ENCODE peak calls at places on chromosomes 5 and 9, in four cellular contexts. U is HEK293T, R is HepG2, F is K562. V is an unnamed sample.

GRCh38 chr5:181160144-181160754 is 12.9 kb downstream of the OR2V2 start:
- DNase-seq in U (peak), R (no peak), F (peak), V (peak)

GRCh38 chr5:55226027-55226933 is 835 bp downstream of the MCIDAS start:
- DNase-seq in U (peak), R (peak), F (peak), V (peak)

GRCh38 chr5:136043551-136043950 is 14.8 kb downstream of the TGFBI start:
- DNase-seq in U (no peak), R (no peak), F (no peak), V (no peak)

GRCh38 chr5:156237361-156237760 is 89.6 kb upstream of the SGCD start:
- DNase-seq in U (no peak), R (no peak), F (no peak), V (no peak)

GRCh38 chr5:83000922-83001321 is 76.3 kb downstream of the TMEM167A start:
- DNase-seq in U (no peak), R (no peak), F (no peak), V (no peak)

GRCh38 chr9:137411670-137412380 is 11.1 kb downstream of the EXD3 start:
- DNase-seq in U (no peak), R (no peak), F (peak), V (no peak)

GRCh38 chr5:138369249-138369648 is 16.8 kb downstream of the KDM3B start:
- DNase-seq in U (no peak), R (no peak), F (no peak), V (no peak)

GRCh38 chr9:94649100-94649855 is 10.0 kb upstream of the FBP1 start:
- DNase-seq in U (no peak), R (no peak), F (no peak), V (no peak)

GRCh38 chr5:158979749-158980521 is 119.8 kb downstream of the EBF1 start:
- DNase-seq in U (no peak), R (no peak), F (no peak), V (no peak)

GRCh38 chr9:95876595-95876994 is 1.1 kb downstream of the ERCC6L2 start:
- DNase-seq in U (no peak), R (peak), F (peak), V (no peak)

GRCh38 chr9:121699271-121700164 is 48.1 kb downstream of the DAB2IP start:
- DNase-seq in U (no peak), R (no peak), F (no peak), V (peak)

DNA sequence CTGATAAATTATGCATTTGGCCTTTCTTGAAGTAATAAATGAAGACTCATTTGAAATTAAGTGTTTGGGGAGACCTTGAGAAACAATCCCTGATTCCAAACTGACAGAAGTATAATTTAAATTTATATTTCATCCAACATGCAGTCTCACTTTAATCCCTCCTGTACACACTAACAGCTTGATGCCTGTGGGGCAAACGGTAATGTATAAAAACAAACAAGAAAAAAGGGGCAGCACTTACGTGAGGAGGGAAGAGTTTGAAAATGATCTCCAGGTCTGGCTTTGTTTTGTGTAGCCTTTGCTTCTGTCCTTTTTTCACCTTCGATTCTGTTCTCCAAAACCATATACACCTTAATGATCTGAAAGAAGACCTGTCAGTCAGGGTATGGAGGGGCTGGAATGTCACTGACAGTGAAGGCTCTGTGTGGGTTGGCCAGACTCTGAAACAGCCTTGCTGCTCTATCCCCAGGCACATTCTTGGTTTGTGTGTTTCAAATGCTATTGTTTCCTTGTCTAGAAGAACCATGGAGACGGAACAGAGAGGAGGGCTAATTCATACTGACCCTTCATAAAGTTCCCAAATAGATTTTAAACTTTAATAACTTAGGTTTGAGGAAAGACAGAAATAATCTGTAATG is 338.2 kb upstream of the WWC1 start:
- DNase-seq in U (no peak), R (no peak), F (no peak), V (no peak)
- TF ChIP-seq ELF4 in U (no peak), R (no peak), F (no peak), V (no peak)

GRCh38 chr5:178590924-178591423 is 781 bp upstream of the COL23A1 start:
- DNase-seq in U (no peak), R (no peak), F (no peak), V (no peak)

GRCh38 chr5:178587793-178588611 is 2.2 kb downstream of the COL23A1 start:
- DNase-seq in U (no peak), R (no peak), F (no peak), V (no peak)

GRCh38 chr5:178588769-178589168 is 1.4 kb downstream of the COL23A1 start:
- DNase-seq in U (no peak), R (no peak), F (no peak), V (peak)

GRCh38 chr5:178589180-178590140 is 733 bp downstream of the COL23A1 start:
- DNase-seq in U (peak), R (no peak), F (peak), V (peak)

DNA sequence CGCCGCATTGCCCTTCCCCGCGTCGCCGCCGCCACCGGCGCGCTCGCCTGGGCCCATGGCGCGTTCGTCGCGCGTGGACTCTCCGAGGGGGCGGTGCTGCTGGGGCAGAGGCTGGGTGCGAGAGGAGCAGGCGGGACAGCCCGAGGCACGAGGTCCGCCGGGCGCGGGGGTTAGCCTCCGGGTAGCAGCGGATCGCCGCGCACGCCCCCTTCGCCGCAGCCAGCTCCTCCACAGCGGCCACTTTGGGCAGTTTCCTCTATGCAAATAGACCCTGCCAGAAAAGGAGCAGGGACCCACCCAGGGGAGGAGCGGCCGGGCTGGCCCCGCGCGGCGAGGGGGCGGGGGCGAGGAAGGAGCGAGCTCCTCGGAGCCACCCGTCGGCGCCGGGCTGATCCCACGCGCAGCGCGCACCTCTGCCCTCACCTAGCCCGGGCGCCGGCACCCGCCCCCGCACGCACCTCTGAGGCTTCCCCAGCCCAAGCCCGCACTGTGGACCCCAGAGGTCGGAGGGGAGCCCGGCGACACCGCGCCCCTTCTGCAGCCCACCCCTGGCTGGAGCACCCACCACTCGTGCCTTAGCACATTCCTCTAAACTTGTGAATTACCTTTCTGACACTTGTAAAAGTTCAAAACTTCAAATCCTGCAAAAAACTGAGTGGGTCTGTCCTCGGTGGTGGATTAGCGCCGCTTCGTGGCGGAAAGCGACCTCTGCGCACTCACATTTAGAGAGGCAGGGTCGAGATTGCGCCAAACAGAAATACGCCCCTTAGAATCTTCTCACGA is at the start of gene COL23A1:
- DNase-seq in U (peak), R (no peak), F (peak), V (peak)
- TF ChIP-seq ELF4 in U (no peak), R (no peak), F (no peak), V (no peak)

DNA sequence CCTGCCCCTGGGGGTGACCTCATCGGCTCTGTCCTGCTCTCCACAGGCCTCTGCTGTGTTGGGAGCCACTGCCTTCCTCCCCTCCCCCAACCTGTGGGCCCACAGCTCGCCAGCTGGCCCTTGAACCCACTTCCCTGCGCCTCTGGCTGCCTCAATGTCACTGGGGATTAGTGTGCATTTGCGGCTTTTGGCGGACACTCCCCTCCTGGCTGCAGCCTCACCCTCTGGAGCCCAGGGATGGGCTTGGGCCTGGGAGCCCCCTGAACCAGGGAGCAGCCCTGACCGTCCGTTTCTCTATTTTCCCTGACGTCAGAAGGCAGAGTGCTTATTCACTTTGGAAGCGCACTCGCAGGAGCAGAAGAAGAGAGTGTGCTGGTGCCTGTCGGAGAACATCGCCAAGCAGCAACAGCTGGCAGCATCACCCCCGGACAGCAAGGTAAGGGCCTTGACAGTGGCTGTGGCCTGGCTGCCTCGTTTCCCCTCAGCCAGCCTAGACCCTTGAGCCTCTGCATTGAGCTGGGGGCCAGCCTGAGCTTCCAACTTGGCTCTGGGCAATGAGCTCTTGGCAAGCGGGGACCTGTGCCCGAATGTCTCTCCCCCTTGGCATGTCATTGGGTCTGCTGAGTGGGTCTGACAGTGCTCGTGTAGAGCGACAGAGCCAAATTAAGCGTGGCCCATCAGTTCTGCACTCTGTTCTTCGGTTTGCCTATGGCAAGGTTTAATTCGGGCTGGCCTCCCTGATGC is 73.1 kb downstream of the RGS3 start:
- DNase-seq in U (no peak), R (no peak), F (no peak), V (no peak)
- TF ChIP-seq ELF4 in U (no peak), R (no peak), F (no peak), V (no peak)

GRCh38 chr5:17727212-17727611 is 93.0 kb downstream of the TAF11L14 start:
- DNase-seq in U (no peak), R (no peak), F (no peak), V (no peak)
- TF ChIP-seq ELF4 in U (no peak), R (no peak), F (no peak), V (no peak)